ENCODE peak calls at places on chromosome 7, in nine cellular contexts. K, L, N, B, F, S, Y, U and R are unnamed samples.

GRCh38 chr7:134886353-134887057 is 99.8 kb upstream of the AGBL3 start:
- DNase-seq in K (peak; percentile 75), L (no peak), N (no peak), B (no peak), F (peak; percentile 74), S (no peak), Y (peak; percentile 62), U (peak; percentile 68), R (peak; percentile 49)

GRCh38 chr7:127730658-127731276 is 78.8 kb downstream of the SND1 start:
- DNase-seq in K (no peak), L (no peak), N (no peak), B (no peak), F (no peak), S (no peak), Y (no peak), U (no peak), R (no peak)

GRCh38 chr7:41134242-41134872 is 568.5 kb downstream of the INHBA start:
- DNase-seq in K (no peak), L (no peak), N (no peak), B (no peak), F (peak; percentile 49), S (no peak), Y (peak; percentile 23), U (no peak), R (peak; percentile 20)

GRCh38 chr7:159143780-159144755 is 599 bp downstream of the VIPR2 start:
- DNase-seq in K (peak; percentile 64), L (peak; percentile 77), N (no peak), B (peak; percentile 80), F (peak; percentile 6), S (no peak), Y (no peak), U (peak; percentile 15), R (peak; percentile 15)

GRCh38 chr7:94556028-94556427 is 46.4 kb downstream of the CASD1 start:
- DNase-seq in K (no peak), L (no peak), N (no peak), B (no peak), F (no peak), S (no peak), Y (no peak), U (no peak), R (no peak)

GRCh38 chr7:136049818-136050461 is 72.8 kb upstream of the MTPN start:
- DNase-seq in K (no peak), L (no peak), N (no peak), B (no peak), F (no peak), S (peak; percentile 16), Y (no peak), U (peak; percentile 17), R (no peak)

GRCh38 chr7:83985766-83986165 is 208.8 kb downstream of the SEMA3A start:
- DNase-seq in K (no peak), L (no peak), N (no peak), B (no peak), F (no peak), S (no peak), Y (no peak), U (no peak), R (no peak)

GRCh38 chr7:99248391-99249067 is 24.1 kb upstream of the MYH16 start:
- DNase-seq in K (no peak), L (no peak), N (no peak), B (no peak), F (no peak), S (no peak), Y (no peak), U (no peak), R (peak; percentile 6)

GRCh38 chr7:23235688-23236280 is 10.8 kb upstream of the GPNMB start:
- DNase-seq in K (no peak), L (no peak), N (no peak), B (no peak), F (peak; percentile 63), S (peak; percentile 88), Y (no peak), U (peak; percentile 46), R (peak; percentile 72)

GRCh38 chr7:158270856-158271413 is 316.7 kb downstream of the PTPRN2 start:
- DNase-seq in K (no peak), L (peak; percentile 58), N (no peak), B (no peak), F (no peak), S (no peak), Y (no peak), U (no peak), R (no peak)

GRCh38 chr7:66950763-66951162 is 29.7 kb downstream of the TMEM248 start:
- DNase-seq in K (no peak), L (peak; percentile 3), N (no peak), B (no peak), F (peak; percentile 48), S (no peak), Y (no peak), U (peak; percentile 66), R (no peak)

GRCh38 chr7:12796397-12797136 is 109.1 kb downstream of the ARL4A start:
- DNase-seq in K (no peak), L (no peak), N (no peak), B (peak; percentile 24), F (no peak), S (no peak), Y (no peak), U (no peak), R (no peak)

GRCh38 chr7:86689363-86689762 is 45.7 kb downstream of the GRM3 start:
- DNase-seq in K (no peak), L (no peak), N (no peak), B (no peak), F (no peak), S (no peak), Y (no peak), U (no peak), R (no peak)

GRCh38 chr7:91128574-91129348 is 135.5 kb upstream of the FZD1 start:
- DNase-seq in K (no peak), L (no peak), N (no peak), B (peak; percentile 35), F (no peak), S (no peak), Y (peak; percentile 58), U (no peak), R (no peak)

GRCh38 chr7:47320296-47320695 is 261.6 kb downstream of the TNS3 start:
- DNase-seq in K (no peak), L (no peak), N (no peak), B (no peak), F (no peak), S (no peak), Y (no peak), U (no peak), R (no peak)

GRCh38 chr7:127322351-127322750 is 69.6 kb upstream of the GRM8 start:
- DNase-seq in K (no peak), L (no peak), N (no peak), B (no peak), F (no peak), S (no peak), Y (no peak), U (no peak), R (no peak)

GRCh38 chr7:1667566-1668485 is 2.3 kb upstream of the ELFN1 start:
- DNase-seq in K (peak; percentile 6), L (peak; percentile 59), N (no peak), B (peak; percentile 78), F (no peak), S (no peak), Y (peak; percentile 15), U (no peak), R (no peak)

GRCh38 chr7:767941-768729 is 41.1 kb upstream of the PRKAR1B start:
- DNase-seq in K (peak; percentile 88), L (no peak), N (no peak), B (no peak), F (peak; percentile 10), S (no peak), Y (no peak), U (peak; percentile 32), R (no peak)

GRCh38 chr7:30681262-30682130 is 760 bp downstream of the CRHR2 start:
- DNase-seq in K (no peak), L (no peak), N (no peak), B (peak; percentile 65), F (peak; percentile 8), S (no peak), Y (no peak), U (no peak), R (no peak)

GRCh38 chr7:70574970-70575799 is 556.8 kb upstream of the GALNT17 start:
- DNase-seq in K (no peak), L (no peak), N (no peak), B (peak; percentile 78), F (peak; percentile 13), S (no peak), Y (peak; percentile 15), U (no peak), R (no peak)

GRCh38 chr7:55021951-55022617 is 3.3 kb downstream of the EGFR start:
- DNase-seq in K (no peak), L (no peak), N (no peak), B (no peak), F (peak; percentile 93), S (no peak), Y (no peak), U (no peak), R (no peak)
- H3K4me3 ChIP-seq in K (no peak overlapping the region), L (peak overlapping the region; percentile 25), N (no peak overlapping the region), B (no peak overlapping the region), F (peak overlapping the region; percentile 85), S (peak overlapping the region; percentile 57), Y (peak overlapping the region; percentile 88), U (peak overlapping the region; percentile 23), R (no peak overlapping the region)

DNA sequence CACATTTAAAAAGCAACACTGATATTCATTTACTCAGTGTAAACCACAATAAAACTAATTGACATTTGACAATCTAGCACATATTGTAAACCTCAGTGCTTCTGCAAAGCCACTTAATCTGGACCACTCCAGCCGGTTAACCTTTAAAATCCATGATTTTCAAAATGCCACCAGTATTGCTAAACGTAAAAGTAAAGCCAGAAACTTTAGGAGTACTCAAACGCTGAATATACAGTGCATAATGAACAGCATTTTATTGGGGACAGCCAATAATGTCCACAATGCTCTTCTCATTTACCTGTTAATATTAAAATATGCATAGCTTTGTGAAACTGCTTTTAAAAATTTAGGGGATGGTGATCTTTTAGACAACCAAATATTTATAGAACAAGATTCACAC is 10.8 kb downstream of the HNRNPA2B1 start:
- DNase-seq in K (no peak), L (no peak), N (no peak), B (no peak), F (no peak), S (no peak), Y (no peak), U (no peak), R (no peak)
- H3K36me3 ChIP-seq in K (peaks cover 5% of the 10 kb centered on the region), L (peaks cover 76% of the 10 kb centered on the region), N (peaks cover 49% of the 10 kb centered on the region), B (peaks cover 49% of the 10 kb centered on the region), F (peaks cover 80% of the 10 kb centered on the region), S (peaks cover 7% of the 10 kb centered on the region), Y (peaks cover 86% of the 10 kb centered on the region), U (no peaks in the 10 kb centered on the region), R (peaks cover 86% of the 10 kb centered on the region)

GRCh38 chr7:7183833-7184463 is 1.6 kb downstream of the C1GALT1 start:
- DNase-seq in K (no peak), L (no peak), N (peak; percentile 33), B (no peak), F (peak; percentile 57), S (no peak), Y (peak; percentile 41), U (no peak), R (no peak)
- H3K4me3 ChIP-seq in K (no peak overlapping the region), L (peak overlapping the region; percentile 93), N (peak overlapping the region; percentile 83), B (peak overlapping the region; percentile 91), F (peak overlapping the region; percentile 89), S (peak overlapping the region; percentile 58), Y (peak overlapping the region; percentile 87), U (peak overlapping the region; percentile 68), R (peak overlapping the region; percentile 97)

DNA sequence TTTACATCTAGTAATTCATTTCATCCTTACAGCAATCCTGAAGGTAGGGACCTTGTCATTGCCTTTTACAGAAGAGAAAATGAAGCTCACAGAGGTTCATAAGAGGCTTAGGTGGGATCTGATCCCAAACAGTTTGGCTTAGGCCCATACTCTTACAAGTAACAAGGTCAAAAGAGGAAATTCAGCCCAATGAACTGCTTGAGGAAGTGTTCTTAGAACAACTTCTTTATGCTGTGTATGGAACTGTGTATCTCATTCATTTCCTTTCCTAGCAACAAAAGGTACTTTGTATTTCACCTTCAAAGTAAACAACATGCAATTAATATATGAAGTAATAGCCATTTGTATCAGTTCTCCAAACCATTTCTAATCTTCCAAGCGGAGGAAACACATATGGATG is 79.3 kb downstream of the AVL9 start:
- DNase-seq in K (no peak), L (no peak), N (no peak), B (no peak), F (no peak), S (no peak), Y (no peak), U (no peak), R (no peak)
- H3K36me3 ChIP-seq in K (no peaks in the 10 kb centered on the region), L (peaks cover 89% of the 10 kb centered on the region), N (no peaks in the 10 kb centered on the region), B (peaks cover 22% of the 10 kb centered on the region), F (peaks cover 49% of the 10 kb centered on the region), S (peaks cover 4% of the 10 kb centered on the region), Y (peaks cover 68% of the 10 kb centered on the region), U (no peaks in the 10 kb centered on the region), R (peaks cover 47% of the 10 kb centered on the region)